ENCODE peak calls at places on chromosome 9, in five cellular contexts. Z, A, L, R and Q are unnamed samples.

GRCh38 chr9:72305102-72305546 is 59.9 kb downstream of the ZFAND5 start:
- DNase-seq in Z (peak; percentile 86), R (peak; percentile 46), A (peak; percentile 50), L (peak; percentile 79), Q (peak; percentile 96)

GRCh38 chr9:95174038-95174437 is 143.5 kb downstream of the FANCC start:
- DNase-seq in L (no peak), Z (no peak), R (no peak), A (no peak), Q (no peak)

GRCh38 chr9:97564291-97565175 is 63.1 kb downstream of the TMOD1 start:
- DNase-seq in A (no peak), R (peak; percentile 44), Z (no peak), L (no peak), Q (no peak)

GRCh38 chr9:36738318-36738975 is 165.8 kb downstream of the MELK start:
- DNase-seq in L (no peak), Z (no peak), A (peak; percentile 9), R (no peak), Q (no peak)

GRCh38 chr9:90774682-90775081 is 26.9 kb upstream of the SYK start:
- DNase-seq in A (no peak), L (no peak), Z (no peak), R (no peak), Q (no peak)

GRCh38 chr9:87887661-87888480 is 5.2 kb downstream of the SPATA31E1 start:
- DNase-seq in A (no peak), Z (no peak), L (no peak), R (no peak), Q (peak; percentile 87)

GRCh38 chr9:120580591-120580896 is 577 bp upstream of the CDK5RAP2 start:
- DNase-seq in Z (no peak), R (no peak), L (no peak), A (no peak), Q (no peak)

GRCh38 chr9:134880484-134881312 is at the start of gene FCN2:
- DNase-seq in R (no peak), L (peak; percentile 26), Z (no peak), A (no peak), Q (peak; percentile 90)

GRCh38 chr9:71306134-71306533 is 184.7 kb upstream of the TRPM3 start:
- DNase-seq in A (no peak), Z (no peak), R (no peak), L (no peak), Q (no peak)

GRCh38 chr9:115250646-115251045 is 132.7 kb upstream of the TNC start:
- DNase-seq in Z (no peak), L (no peak), A (peak; percentile 61), R (peak; percentile 21), Q (no peak)

GRCh38 chr9:72592501-72593403 is 71.3 kb downstream of the TMC1 start:
- DNase-seq in R (peak; percentile 62), L (no peak), A (peak; percentile 25), Z (no peak), Q (no peak)

GRCh38 chr9:70924905-70925547 is 196.4 kb downstream of the TRPM3 start:
- DNase-seq in L (peak; percentile 20), R (peak; percentile 45), A (no peak), Z (no peak), Q (no peak)

GRCh38 chr9:87445646-87446045 is 52.0 kb upstream of the DAPK1 start:
- DNase-seq in L (peak; percentile 36), R (no peak), Z (no peak), A (no peak), Q (no peak)

GRCh38 chr9:128034821-128035764 is 32.0 kb downstream of the NAIF1 start:
- DNase-seq in R (peak; percentile 84), Z (peak; percentile 79), L (peak; percentile 62), A (peak; percentile 72), Q (peak; percentile 93)

GRCh38 chr9:71814805-71815204 is 46.5 kb upstream of the CEMIP2 start:
- DNase-seq in L (peak; percentile 52), A (no peak), R (no peak), Z (no peak), Q (no peak)

GRCh38 chr9:93683331-93684134 is 107.1 kb downstream of the PHF2 start:
- DNase-seq in Z (no peak), R (peak; percentile 2), L (peak; percentile 18), A (no peak), Q (peak; percentile 66)

GRCh38 chr9:114413909-114414308 is 26.1 kb upstream of the AKNA start:
- DNase-seq in R (no peak), A (no peak), Z (no peak), L (no peak), Q (no peak)

GRCh38 chr9:22141906-22142305 is 132.8 kb upstream of the CDKN2B start:
- DNase-seq in R (no peak), Z (no peak), A (no peak), L (peak; percentile 33), Q (no peak)

GRCh38 chr9:136051568-136052432 is 43.3 kb downstream of the NACC2 start:
- DNase-seq in R (peak; percentile 90), L (peak; percentile 66), A (peak; percentile 61), Z (peak; percentile 81), Q (peak; percentile 92)

GRCh38 chr9:109510506-109510905 is 12.4 kb upstream of the PTPN3 start:
- DNase-seq in Z (no peak), R (no peak), L (no peak), A (no peak), Q (no peak)

GRCh38 chr9:111730937-111731567 is 63.7 kb downstream of the SHOC1 start:
- DNase-seq in Z (no peak), A (no peak), R (no peak), L (no peak), Q (no peak)

GRCh38 chr9:110923601-110924000 is 114.7 kb downstream of the LPAR1 start:
- DNase-seq in A (no peak), R (no peak), L (no peak), Z (no peak), Q (no peak)

GRCh38 chr9:124863371-124863831 is 1.5 kb downstream of the ARPC5L start:
- DNase-seq in R (peak; percentile 49), A (peak; percentile 59), Z (no peak), L (no peak), Q (no peak)

GRCh38 chr9:126957687-126958053 is 43.1 kb downstream of the RALGPS1 start:
- DNase-seq in R (no peak), L (no peak), Z (no peak), A (no peak), Q (no peak)

GRCh38 chr9:5460157-5460556 is 9.8 kb downstream of the CD274 start:
- DNase-seq in L (no peak), R (no peak), A (no peak), Z (no peak), Q (no peak)

GRCh38 chr9:92611621-92612275 is 58.2 kb downstream of the IPPK start:
- DNase-seq in R (no peak), Z (no peak), A (peak; percentile 13), L (peak; percentile 38), Q (peak; percentile 53)
- TF ChIP-seq CTCF in R (no peak), Z (no peak), A (no peak), L (no peak), Q (no peak)

DNA sequence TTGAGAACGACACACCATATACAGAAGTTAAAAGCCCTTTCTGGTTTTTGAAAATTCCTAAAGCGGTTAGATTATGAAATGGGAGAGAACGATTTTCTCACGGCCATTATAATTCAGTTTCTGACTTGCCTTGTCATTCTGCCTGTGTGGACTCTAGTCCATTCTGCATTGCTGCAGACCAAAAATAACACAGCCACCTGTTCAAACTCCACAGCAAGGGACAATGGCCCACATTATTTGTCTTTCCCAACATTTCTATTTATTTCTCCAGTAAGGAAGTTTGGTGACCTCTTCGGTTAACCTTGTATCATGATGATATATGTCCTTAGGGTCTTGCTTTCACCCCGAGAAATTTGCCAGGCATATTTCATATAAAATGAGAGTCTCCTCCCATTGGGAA is 497.7 kb downstream of the BRINP1 start:
- DNase-seq in R (no peak), A (no peak), Z (no peak), L (no peak), Q (no peak)
- H3K9me3 ChIP-seq in R (no peaks in the 10 kb centered on the region), A (no peaks in the 10 kb centered on the region), Z (no peaks in the 10 kb centered on the region), L (no peaks in the 10 kb centered on the region), Q (no peaks in the 10 kb centered on the region)

DNA sequence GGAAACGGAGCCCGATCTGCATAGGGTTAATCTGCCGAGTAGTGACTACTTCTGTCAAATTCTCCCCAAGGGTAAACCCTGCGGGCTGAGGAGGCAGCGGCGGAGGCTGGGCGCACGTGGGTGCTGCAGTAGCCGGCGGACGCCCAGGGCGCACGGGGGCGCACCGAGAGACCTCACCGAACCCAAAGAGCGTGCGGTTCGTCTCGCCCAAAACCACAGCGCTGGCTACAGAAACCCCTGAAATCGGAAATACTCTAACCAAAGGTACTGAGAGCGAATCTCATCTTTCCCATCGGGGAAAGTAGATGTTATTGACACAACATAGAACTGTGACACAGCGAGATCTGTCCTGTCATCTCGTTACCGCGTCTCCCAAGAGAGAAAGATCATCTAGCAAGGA is 56.0 kb upstream of the SHC3 start:
- DNase-seq in Z (no peak), R (no peak), L (no peak), A (no peak), Q (peak; percentile 37)
- TF ChIP-seq CTCF in Z (no peak), R (no peak), L (no peak), A (no peak), Q (no peak)

GRCh38 chr9:35029241-35029640 is 39.7 kb downstream of the DNAJB5 start:
- DNase-seq in A (no peak), R (no peak), L (no peak), Z (no peak), Q (no peak)
- H3K9me3 ChIP-seq in A (peaks cover 7% of the 10 kb centered on the region), R (no peaks in the 10 kb centered on the region), L (no peaks in the 10 kb centered on the region), Z (no peaks in the 10 kb centered on the region), Q (no peaks in the 10 kb centered on the region)

GRCh38 chr9:32264171-32264862 is 120.1 kb upstream of the ACO1 start:
- DNase-seq in A (no peak), R (no peak), Z (no peak), L (no peak), Q (no peak)
- TF ChIP-seq CTCF in A (no peak), R (no peak), Z (no peak), L (no peak), Q (no peak)

GRCh38 chr9:98688710-98689495 is 19.8 kb downstream of the GABBR2 start:
- DNase-seq in Z (no peak), L (no peak), A (no peak), R (no peak), Q (no peak)

GRCh38 chr9:98694943-98695342 is 13.8 kb downstream of the GABBR2 start:
- DNase-seq in L (no peak), R (no peak), A (no peak), Z (no peak), Q (no peak)

GRCh38 chr9:98691890-98692289 is 16.8 kb downstream of the GABBR2 start:
- DNase-seq in R (no peak), Z (no peak), A (no peak), L (no peak), Q (no peak)

GRCh38 chr9:98690686-98691085 is 18.0 kb downstream of the GABBR2 start:
- DNase-seq in R (no peak), Z (no peak), A (no peak), L (no peak), Q (no peak)

DNA sequence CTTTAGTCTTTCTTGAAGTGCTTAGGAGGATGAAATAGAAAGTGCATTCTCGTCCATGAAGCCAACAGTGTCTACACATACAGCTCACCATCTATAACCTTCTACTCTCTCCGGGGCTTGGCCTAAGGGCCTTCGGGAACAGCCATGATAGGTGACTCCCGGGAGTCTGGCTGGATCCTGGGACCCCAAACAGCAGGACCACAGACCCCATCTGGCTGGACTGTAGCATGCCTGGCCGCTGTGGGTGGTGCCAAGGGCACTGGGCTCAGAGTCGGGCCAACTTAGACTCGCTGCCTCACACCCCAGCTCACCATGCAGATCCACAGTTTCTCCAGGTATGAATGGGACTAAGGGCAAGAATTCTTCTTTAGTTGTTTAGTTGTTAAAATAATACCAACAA is 16.3 kb downstream of the GABBR2 start:
- DNase-seq in R (no peak), A (no peak), Z (no peak), L (no peak), Q (no peak)
- H3K9me3 ChIP-seq in R (no peaks in the 10 kb centered on the region), A (no peaks in the 10 kb centered on the region), Z (no peaks in the 10 kb centered on the region), L (no peaks in the 10 kb centered on the region), Q (no peaks in the 10 kb centered on the region)